ENCODE peak calls at places on chromosomes 3 and 15, in five cellular contexts. O is upper lobe of right lung; U is HepG2; B is foreskin fibroblast; G is naive thymus-derived CD4-positive, alpha-beta T cell. C is an unnamed sample.

GRCh38 chr3:173397161-173398110 is at the start of gene NLGN1:
- DNase-seq in O (peak; percentile 83), U (no peak), B (peak; percentile 80), G (no peak), C (no peak)

GRCh38 chr3:60053518-60054265 is 1003.9 kb upstream of the CFAP20DC start:
- DNase-seq in O (no peak), U (no peak), B (no peak), G (no peak), C (peak; percentile 48)

GRCh38 chr15:38401101-38401500 is 52.8 kb upstream of the FAM98B start:
- DNase-seq in O (no peak), U (no peak), B (no peak), G (no peak), C (no peak)

GRCh38 chr15:98562361-98562791 is 86.0 kb upstream of the IGF1R start:
- DNase-seq in O (no peak), U (no peak), B (no peak), G (no peak), C (no peak)

GRCh38 chr3:126955004-126955790 is 27.7 kb upstream of the PLXNA1 start:
- DNase-seq in O (peak; percentile 40), U (no peak), B (no peak), G (no peak), C (no peak)

GRCh38 chr3:195583831-195584542 is at the start of gene APOD:
- DNase-seq in O (no peak), U (no peak), B (peak; percentile 68), G (no peak), C (peak; percentile 39)

GRCh38 chr3:48543271-48543866 is 13.2 kb downstream of the PFKFB4 start:
- DNase-seq in O (no peak), U (no peak), B (no peak), G (no peak), C (no peak)

GRCh38 chr3:59251899-59252298 is 202.1 kb upstream of the CFAP20DC start:
- DNase-seq in O (no peak), U (no peak), B (no peak), G (no peak), C (no peak)

GRCh38 chr3:38742551-38742950 is 73.5 kb downstream of the SCN10A start:
- DNase-seq in O (no peak), U (no peak), B (no peak), G (no peak), C (no peak)

GRCh38 chr15:67836134-67836455 is 3.8 kb downstream of the RNU6-1 start:
- DNase-seq in O (no peak), U (no peak), B (no peak), G (no peak), C (no peak)

GRCh38 chr15:67836477-67836876 is 3.4 kb downstream of the RNU6-1 start:
- DNase-seq in O (no peak), U (no peak), B (no peak), G (no peak), C (no peak)

GRCh38 chr15:67834249-67834592 is 5.6 kb downstream of the RNU6-1 start:
- DNase-seq in O (no peak), U (no peak), B (no peak), G (no peak), C (no peak)

GRCh38 chr15:67834593-67835348 is 5.1 kb downstream of the RNU6-1 start:
- DNase-seq in O (no peak), U (no peak), B (no peak), G (no peak), C (no peak)

DNA sequence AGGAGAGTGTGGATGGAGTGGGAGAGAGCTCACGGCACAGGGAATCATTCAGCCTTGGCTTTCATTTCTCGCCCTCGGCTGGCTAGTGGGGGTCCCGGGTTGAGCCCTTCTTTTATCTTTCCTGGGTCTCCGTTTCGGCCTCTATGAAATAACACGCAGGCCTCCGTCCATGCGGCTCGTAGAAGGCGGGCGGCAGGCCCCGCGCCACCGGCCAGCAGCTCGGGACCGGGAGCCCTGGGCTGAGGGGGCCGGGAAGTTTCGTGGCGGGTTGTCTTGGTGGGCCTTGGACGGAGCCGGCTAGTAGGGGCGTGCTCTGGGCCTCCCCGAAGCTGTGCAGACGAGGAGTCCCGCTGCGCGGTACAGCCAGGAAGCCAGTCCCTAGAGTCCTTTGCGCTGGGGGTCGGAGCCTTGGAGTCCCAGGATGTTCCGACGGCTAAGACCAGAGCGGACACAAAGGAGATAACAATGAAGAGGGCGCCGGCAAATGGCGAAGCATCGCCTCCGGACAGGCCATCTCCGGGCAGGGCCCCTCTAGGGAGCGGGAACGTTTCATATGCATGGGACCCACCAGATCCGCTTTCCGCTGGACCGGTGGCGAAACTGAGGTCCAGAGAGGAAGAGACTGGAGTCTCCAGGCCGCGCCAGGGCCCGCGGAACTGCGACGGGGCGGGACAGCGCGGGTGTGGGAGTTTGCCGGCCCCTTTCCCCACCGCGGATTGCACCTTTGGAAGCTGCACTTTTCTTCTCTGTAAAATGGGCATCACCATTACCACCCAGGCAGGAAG is 4.3 kb downstream of the RNU6-1 start:
- DNase-seq in O (no peak), U (no peak), B (no peak), G (no peak), C (no peak)
- H3K4me3 ChIP-seq in O (peak overlapping the region; percentile 45), U (peak overlapping the region; percentile 63), B (peak overlapping the region; percentile 30), G (peak overlapping the region; percentile 63), C (peak overlapping the region; percentile 30)

GRCh38 chr15:29821416-29822099 is 710 bp downstream of the TJP1 start:
- DNase-seq in O (peak; percentile 85), U (peak; percentile 74), B (peak; percentile 77), G (no peak), C (no peak)

GRCh38 chr15:29822685-29823459 is 604 bp upstream of the TJP1 start:
- DNase-seq in O (peak; percentile 84), U (peak; percentile 66), B (peak; percentile 84), G (no peak), C (no peak)

GRCh38 chr15:29820802-29821160 is 1.5 kb downstream of the TJP1 start:
- DNase-seq in O (no peak), U (no peak), B (no peak), G (no peak), C (no peak)

GRCh38 chr15:29819979-29820801 is 2.1 kb downstream of the TJP1 start:
- DNase-seq in O (no peak), U (no peak), B (no peak), G (no peak), C (no peak)

GRCh38 chr15:29822100-29822684 is at the start of gene TJP1:
- DNase-seq in O (peak; percentile 90), U (peak; percentile 39), B (peak; percentile 75), G (no peak), C (no peak)
- H3K4me3 ChIP-seq in O (peak within 1 kb of the TSS; percentile 65), U (peak within 1 kb of the TSS; percentile 90), B (peak within 1 kb of the TSS; percentile 66), G (no peak within 1 kb of the TSS), C (peak within 1 kb of the TSS; percentile 67)

GRCh38 chr15:31365655-31366127 is 39.1 kb downstream of the KLF13 start:
- DNase-seq in O (peak; percentile 97), U (no peak), B (peak; percentile 89), G (peak; percentile 71), C (peak; percentile 93)
- H3K4me3 ChIP-seq in O (peak overlapping the region; percentile 41), U (no peak overlapping the region), B (no peak overlapping the region), G (peak overlapping the region; percentile 36), C (no peak overlapping the region)

GRCh38 chr3:107599755-107600122 is 77.0 kb downstream of the BBX start:
- DNase-seq in O (no peak), U (no peak), B (no peak), G (no peak), C (no peak)
- H3K4me3 ChIP-seq in O (peak overlapping the region; percentile 43), U (peak overlapping the region; percentile 49), B (peak overlapping the region; percentile 18), G (peak overlapping the region; percentile 56), C (peak overlapping the region; percentile 35)

DNA sequence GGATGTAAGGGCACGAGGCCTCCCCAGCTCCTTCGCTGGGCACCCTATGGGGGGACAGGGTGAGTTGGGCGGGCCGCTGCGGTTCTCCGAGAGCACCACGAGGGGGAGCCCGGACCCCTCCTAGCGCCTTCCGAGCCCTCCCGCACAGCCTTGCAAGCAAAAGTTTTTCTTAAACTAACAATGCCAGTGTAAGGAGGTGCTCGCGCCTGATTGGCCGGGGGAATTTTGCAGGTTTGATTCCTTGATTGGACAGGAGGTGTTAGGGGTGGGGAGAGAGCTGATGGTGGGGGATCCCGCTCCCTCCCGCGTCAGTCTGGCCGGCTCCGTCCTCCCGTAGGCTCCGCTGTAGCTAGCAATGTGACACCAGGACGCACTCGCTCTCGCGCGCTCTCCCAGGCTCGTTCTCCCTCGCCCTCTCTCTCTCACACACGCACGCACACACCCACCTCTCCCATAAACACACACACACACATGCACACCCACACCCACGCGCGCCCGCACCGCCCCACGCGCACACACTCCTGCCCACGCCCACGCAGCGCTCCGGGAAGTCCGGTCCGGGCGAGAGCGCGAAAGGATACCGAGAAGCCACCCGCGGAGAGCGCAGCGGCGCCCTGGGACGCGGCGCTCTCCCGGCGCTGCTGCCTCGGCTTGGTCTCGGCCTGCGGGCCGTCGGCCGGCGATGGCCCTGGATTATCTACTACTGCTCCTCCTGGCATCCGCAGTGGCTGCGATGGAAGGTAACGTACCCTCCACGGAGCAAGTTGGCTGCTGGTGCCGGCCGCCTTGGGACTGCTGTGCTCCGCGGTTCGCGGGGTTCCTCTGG is at the start of gene EPHB1:
- DNase-seq in O (peak; percentile 86), U (peak; percentile 70), B (peak; percentile 94), G (no peak), C (peak; percentile 88)
- H3K4me3 ChIP-seq in O (peak within 1 kb of the TSS; percentile 46), U (peak within 1 kb of the TSS; percentile 6), B (peak within 1 kb of the TSS; percentile 58), G (peak within 1 kb of the TSS; percentile 20), C (peak within 1 kb of the TSS; percentile 57)

DNA sequence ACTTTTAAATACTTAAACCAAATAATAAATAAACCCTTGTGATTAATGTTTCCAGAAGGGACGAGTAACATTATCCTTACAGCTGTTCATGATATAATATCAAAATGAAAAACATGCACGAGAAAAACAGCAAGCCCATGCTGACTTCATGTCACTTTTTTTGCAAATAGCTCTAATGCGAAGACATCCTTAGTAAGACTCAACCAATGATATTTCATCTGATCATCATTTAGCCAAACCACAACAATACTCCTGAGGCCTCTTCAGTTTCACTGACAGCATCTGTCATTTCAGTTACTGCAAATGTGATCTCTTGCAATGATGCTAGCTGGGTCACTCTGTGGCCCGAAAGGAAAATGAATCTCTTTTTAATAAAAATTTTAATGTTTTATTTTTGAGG is 73.9 kb downstream of the POLR2M start:
- DNase-seq in O (no peak), U (no peak), B (no peak), G (no peak), C (no peak)
- H3K4me3 ChIP-seq in O (no peak overlapping the region), U (no peak overlapping the region), B (no peak overlapping the region), G (no peak overlapping the region), C (no peak overlapping the region)

C was measured in skeletal muscle cell.